ENCODE peak calls at places on chromosomes 3 and 15, in five cellular contexts. K is HCT116, N is SK-N-SH, V is K562, O is HepG2. R is an unnamed sample.

GRCh38 chr15:34336947-34337556 is 529 bp downstream of the SLC12A6 start:
- DNase-seq in K (no peak), N (no peak), V (no peak), O (no peak), R (no peak)

GRCh38 chr3:13041113-13041776 is 32.0 kb downstream of the IQSEC1 start:
- DNase-seq in K (no peak), N (peak), V (peak), O (no peak), R (no peak)

GRCh38 chr15:93253656-93254055 is 164.6 kb upstream of the RGMA start:
- DNase-seq in K (no peak), N (no peak), V (no peak), O (no peak), R (no peak)

GRCh38 chr3:19946291-19946831 is 536 bp upstream of the RAB5A start:
- DNase-seq in K (no peak), N (no peak), V (no peak), O (no peak), R (no peak)

GRCh38 chr15:58212909-58213526 is 74.8 kb downstream of the AQP9 start:
- DNase-seq in K (no peak), N (no peak), V (peak), O (peak), R (no peak)

GRCh38 chr15:78264304-78265136 is at the start of gene DNAJA4:
- DNase-seq in K (no peak), N (peak), V (no peak), O (no peak), R (no peak)

GRCh38 chr3:134384963-134385362 is 10.7 kb upstream of the AMOTL2 start:
- DNase-seq in K (no peak), N (no peak), V (no peak), O (no peak), R (no peak)

GRCh38 chr3:159798951-159799350 is 189.7 kb upstream of the IL12A start:
- DNase-seq in K (no peak), N (no peak), V (no peak), O (peak), R (no peak)

GRCh38 chr3:174700736-174701135 is 158.4 kb upstream of the NAALADL2 start:
- DNase-seq in K (no peak), N (no peak), V (no peak), O (no peak), R (no peak)

GRCh38 chr3:156606729-156607128 is 51.8 kb upstream of the SSR3 start:
- DNase-seq in K (no peak), N (no peak), V (no peak), O (no peak), R (no peak)

GRCh38 chr3:128071771-128072453 is 19.7 kb downstream of the SEC61A1 start:
- DNase-seq in K (no peak), N (no peak), V (no peak), O (no peak), R (no peak)

GRCh38 chr3:128073185-128073725 is 21.0 kb downstream of the SEC61A1 start:
- DNase-seq in K (no peak), N (no peak), V (no peak), O (no peak), R (no peak)

GRCh38 chr3:128074851-128075515 is 22.7 kb downstream of the SEC61A1 start:
- DNase-seq in K (no peak), N (no peak), V (no peak), O (no peak), R (no peak)

GRCh38 chr3:128072454-128073184 is 20.4 kb downstream of the SEC61A1 start:
- DNase-seq in K (no peak), N (no peak), V (no peak), O (no peak), R (no peak)

DNA sequence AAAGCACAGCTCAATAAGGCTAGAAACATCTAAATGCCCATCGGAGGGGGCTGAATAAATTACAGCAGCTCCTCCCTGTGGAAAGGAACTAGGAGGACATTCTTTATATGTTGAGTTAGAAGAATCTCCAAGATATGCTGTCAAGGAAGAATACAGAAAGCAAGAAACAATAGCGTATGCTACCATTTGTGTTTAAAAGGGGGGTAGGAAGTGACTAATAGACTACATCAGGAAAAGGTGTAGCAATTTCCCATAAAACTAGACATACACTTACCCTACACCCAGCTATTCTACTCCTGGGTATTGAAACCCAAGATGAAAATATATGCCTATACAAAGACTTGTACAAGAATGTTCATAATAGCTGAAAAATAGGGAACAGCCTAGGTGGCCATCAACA is 21.6 kb downstream of the SEC61A1 start:
- DNase-seq in K (no peak), N (no peak), V (no peak), O (no peak), R (no peak)
- TF ChIP-seq ZBTB33 in K (no peak), N (no peak), V (no peak), O (no peak), R (no peak)

DNA sequence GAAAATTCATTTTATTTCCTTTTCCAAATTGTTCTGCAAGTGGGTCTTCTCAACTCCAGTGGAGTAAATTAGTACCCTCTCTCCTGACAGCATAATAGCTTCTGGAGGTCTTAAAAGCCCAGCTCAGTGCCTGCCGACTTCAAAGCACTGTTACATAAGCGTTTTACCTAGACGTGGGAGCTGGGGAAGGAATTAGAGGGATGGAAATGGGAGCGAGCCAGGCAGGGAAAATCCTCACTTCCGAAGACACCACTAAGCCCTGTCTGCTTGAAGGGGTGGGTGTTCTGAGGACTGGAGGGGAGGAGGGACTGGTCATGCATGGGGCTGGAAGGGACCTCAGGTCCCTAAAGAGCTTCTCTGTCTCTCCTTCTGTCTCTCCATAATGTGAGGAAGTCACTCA is 77.2 kb upstream of the SLC6A1 start:
- DNase-seq in K (no peak), N (no peak), V (no peak), O (no peak), R (no peak)
- TF ChIP-seq ZBTB33 in K (no peak), N (no peak), V (no peak), O (no peak), R (no peak)

GRCh38 chr3:89107461-89108035 is at the start of gene EPHA3:
- DNase-seq in K (no peak), N (peak), V (no peak), O (peak), R (no peak)
- TF ChIP-seq ZBTB33 in K (no peak), N (no peak), V (no peak), O (peak), R (no peak)

GRCh38 chr15:69117431-69117841 is 43.0 kb upstream of the GLCE start:
- DNase-seq in K (no peak), N (peak), V (no peak), O (no peak), R (no peak)
- TF ChIP-seq ZBTB33 in K (no peak), N (no peak), V (no peak), O (no peak), R (no peak)

DNA sequence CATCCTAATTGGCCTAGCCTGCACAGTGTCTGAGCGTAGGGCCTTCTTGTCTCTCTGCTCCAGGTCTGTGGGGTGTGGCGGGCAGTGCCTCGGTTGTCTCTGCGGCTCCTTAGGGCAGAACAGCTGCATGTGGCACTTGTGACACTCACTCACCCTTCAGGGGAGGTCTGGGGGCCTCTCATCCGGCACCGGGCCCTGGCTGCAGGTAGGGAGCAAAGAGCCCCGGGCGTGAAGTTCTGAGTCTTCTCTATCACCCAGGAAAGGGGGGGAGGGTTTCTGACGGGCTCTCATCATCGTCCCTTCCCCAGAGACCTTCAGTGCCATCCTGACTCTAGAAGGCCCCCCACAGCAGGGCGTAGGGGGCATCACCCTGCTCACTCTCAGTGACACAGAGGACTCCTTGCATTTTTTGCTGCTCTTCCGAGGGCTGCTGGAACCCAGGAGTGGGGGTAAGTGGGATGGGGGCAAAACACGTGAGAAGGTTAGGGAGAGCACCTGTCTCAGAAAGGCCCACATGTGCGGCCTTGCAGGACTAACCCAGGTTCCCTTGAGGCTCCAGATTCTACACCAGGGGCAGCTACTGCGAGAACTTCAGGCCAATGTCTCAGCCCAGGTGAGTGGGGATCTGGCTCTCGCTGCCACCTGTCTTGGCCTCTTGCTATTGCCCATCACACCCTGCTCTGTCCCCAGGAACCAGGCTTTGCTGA is 2.6 kb downstream of the CHRD start:
- DNase-seq in K (no peak), N (no peak), V (no peak), O (no peak), R (no peak)
- TF ChIP-seq ZBTB33 in K (no peak), N (no peak), V (no peak), O (no peak), R (no peak)